ENCODE peak calls at places on chromosomes 6 and 20, in ten cellular contexts. T, F, X, K, J, Y, A, P, E and R are unnamed samples.

GRCh38 chr6:109052852-109053251 is 41.8 kb downstream of the SESN1 start:
- DNase-seq in T (no peak), F (no peak), X (no peak), K (no peak), J (no peak), Y (no peak), A (no peak), P (no peak), E (no peak), R (no peak)

GRCh38 chr6:33279971-33280511 is 3.1 kb downstream of the B3GALT4 start:
- DNase-seq in T (no peak), F (no peak), X (no peak), K (no peak), J (peak; percentile 82), Y (no peak), A (no peak), P (peak; percentile 72), E (peak; percentile 48), R (peak; percentile 58)

GRCh38 chr6:140071115-140071514 is 696.7 kb upstream of the CITED2 start:
- DNase-seq in T (no peak), F (no peak), X (no peak), K (no peak), J (no peak), Y (no peak), A (no peak), P (no peak), E (no peak), R (no peak)

GRCh38 chr20:34579936-34580587 is 21.5 kb downstream of the MAP1LC3A start:
- DNase-seq in T (no peak), F (no peak), X (no peak), K (no peak), J (no peak), Y (no peak), A (no peak), P (no peak), E (no peak), R (no peak)

GRCh38 chr6:137776786-137777185 is 90.3 kb upstream of the TNFAIP3 start:
- DNase-seq in T (no peak), F (no peak), X (no peak), K (no peak), J (no peak), Y (no peak), A (no peak), P (no peak), E (no peak), R (no peak)

GRCh38 chr20:4973330-4974097 is 27.8 kb downstream of the SLC23A2 start:
- DNase-seq in T (peak; percentile 48), F (no peak), X (no peak), K (no peak), J (peak; percentile 82), Y (peak; percentile 59), A (peak; percentile 69), P (no peak), E (no peak), R (peak; percentile 9)

GRCh38 chr6:107489636-107490567 is at the start of gene SOBP:
- DNase-seq in T (no peak), F (peak; percentile 55), X (no peak), K (peak; percentile 30), J (peak; percentile 12), Y (peak; percentile 90), A (no peak), P (peak; percentile 64), E (peak; percentile 83), R (peak; percentile 83)

GRCh38 chr6:20907486-20908071 is 373.3 kb downstream of the CDKAL1 start:
- DNase-seq in T (no peak), F (no peak), X (no peak), K (no peak), J (no peak), Y (no peak), A (no peak), P (peak; percentile 44), E (no peak), R (no peak)

GRCh38 chr6:98827295-98828159 is 6.8 kb upstream of the POU3F2 start:
- DNase-seq in T (no peak), F (peak; percentile 53), X (no peak), K (no peak), J (no peak), Y (no peak), A (no peak), P (peak; percentile 62), E (peak; percentile 54), R (no peak)

GRCh38 chr20:11332376-11332775 is 585.3 kb upstream of the BTBD3 start:
- DNase-seq in T (no peak), F (no peak), X (no peak), K (no peak), J (no peak), Y (no peak), A (no peak), P (no peak), E (no peak), R (no peak)

GRCh38 chr6:20569000-20569610 is 34.8 kb downstream of the CDKAL1 start:
- DNase-seq in T (no peak), F (no peak), X (no peak), K (no peak), J (peak; percentile 30), Y (no peak), A (no peak), P (no peak), E (no peak), R (no peak)

GRCh38 chr20:50561379-50562078 is 51.3 kb downstream of the PTPN1 start:
- DNase-seq in T (peak; percentile 72), F (peak; percentile 51), X (no peak), K (no peak), J (peak; percentile 89), Y (no peak), A (no peak), P (no peak), E (no peak), R (no peak)

GRCh38 chr6:148557796-148558457 is 188.9 kb upstream of the UST start:
- DNase-seq in T (no peak), F (no peak), X (no peak), K (peak; percentile 18), J (no peak), Y (peak; percentile 55), A (no peak), P (no peak), E (no peak), R (no peak)

GRCh38 chr20:47358672-47359532 is 2.4 kb upstream of the ZMYND8 start:
- DNase-seq in T (no peak), F (peak; percentile 81), X (no peak), K (no peak), J (peak; percentile 90), Y (peak; percentile 76), A (peak; percentile 89), P (peak; percentile 38), E (peak; percentile 49), R (peak; percentile 44)

GRCh38 chr6:24547243-24547642 is 52.5 kb downstream of the ALDH5A1 start:
- DNase-seq in T (peak; percentile 53), F (no peak), X (no peak), K (peak; percentile 15), J (no peak), Y (no peak), A (no peak), P (peak; percentile 36), E (no peak), R (peak; percentile 17)

GRCh38 chr6:119012521-119012920 is 65.9 kb downstream of the FAM184A start:
- DNase-seq in T (no peak), F (no peak), X (no peak), K (no peak), J (no peak), Y (no peak), A (no peak), P (no peak), E (no peak), R (no peak)

GRCh38 chr20:53608456-53609413 is 15.1 kb upstream of the ZNF217 start:
- DNase-seq in T (peak; percentile 22), F (no peak), X (no peak), K (peak; percentile 26), J (no peak), Y (peak; percentile 68), A (peak; percentile 65), P (no peak), E (no peak), R (no peak)

GRCh38 chr6:130760006-130760405 is 67.2 kb upstream of the SMLR1 start:
- DNase-seq in T (no peak), F (no peak), X (no peak), K (no peak), J (peak; percentile 35), Y (no peak), A (no peak), P (peak; percentile 60), E (peak; percentile 34), R (no peak)

GRCh38 chr20:36407196-36407733 is 101.1 kb downstream of the DLGAP4 start:
- DNase-seq in T (no peak), F (no peak), X (no peak), K (no peak), J (no peak), Y (no peak), A (no peak), P (no peak), E (no peak), R (no peak)

GRCh38 chr6:129243377-129243776 is 360.4 kb downstream of the LAMA2 start:
- DNase-seq in T (no peak), F (no peak), X (no peak), K (no peak), J (no peak), Y (no peak), A (no peak), P (no peak), E (no peak), R (no peak)

GRCh38 chr6:52992980-52993379 is 2.1 kb downstream of the GSTA4 start:
- DNase-seq in T (no peak), F (no peak), X (no peak), K (no peak), J (no peak), Y (no peak), A (no peak), P (no peak), E (no peak), R (no peak)